ENCODE peak calls at places on chromosomes 16 and 17, in nine cellular contexts. X, G, K, R, H, Y, O, M and E are unnamed samples.

GRCh38 chr16:63496282-63496681 is 1460.0 kb upstream of the CDH8 start:
- DNase-seq in M (no peak), O (no peak), Y (no peak), X (no peak), R (no peak), G (no peak), H (no peak), K (no peak), E (no peak)

GRCh38 chr17:48439875-48440505 is 10.0 kb upstream of the SKAP1 start:
- DNase-seq in M (no peak), G (no peak), R (no peak), K (no peak), H (no peak), X (no peak), O (no peak), Y (no peak), E (no peak)

GRCh38 chr17:1830288-1830687 is 483 bp downstream of the RPA1 start:
- DNase-seq in Y (no peak), R (peak), G (no peak), H (no peak), M (no peak), K (peak), O (no peak), X (no peak), E (no peak)

GRCh38 chr17:3754458-3755334 is 31.0 kb downstream of the HASPIN start:
- DNase-seq in O (no peak), R (peak), G (no peak), X (no peak), K (peak), Y (no peak), H (no peak), M (peak), E (no peak)

GRCh38 chr17:45385331-45385997 is 47.2 kb downstream of the ARHGAP27 start:
- DNase-seq in M (peak), Y (peak), O (peak), X (peak), K (peak), G (peak), R (peak), H (peak), E (peak)

GRCh38 chr16:21194771-21195301 is 16.5 kb downstream of the ZP2 start:
- DNase-seq in Y (no peak), G (no peak), O (no peak), K (no peak), R (peak), M (no peak), H (no peak), X (no peak), E (no peak)

GRCh38 chr17:79729761-79730160 is 982 bp upstream of the ENPP7 start:
- DNase-seq in K (no peak), X (no peak), O (no peak), Y (no peak), R (no peak), G (no peak), H (no peak), M (no peak), E (no peak)

GRCh38 chr16:14564323-14564722 is 65.7 kb downstream of the PARN start:
- DNase-seq in O (no peak), R (no peak), M (no peak), H (no peak), X (no peak), G (no peak), Y (no peak), K (no peak), E (no peak)

GRCh38 chr17:66950325-66950724 is 14.2 kb upstream of the CACNG4 start:
- DNase-seq in M (no peak), G (no peak), Y (no peak), K (no peak), R (no peak), O (no peak), X (no peak), H (no peak), E (no peak)

GRCh38 chr17:73215414-73215813 is 22.6 kb downstream of the COG1 start:
- DNase-seq in X (no peak), O (no peak), R (no peak), K (no peak), Y (no peak), H (no peak), G (no peak), M (no peak), E (no peak)
- TF ChIP-seq CTCF in X (no peak), O (no peak), R (no peak), K (peak), Y (no peak), H (no peak), G (peak), M (no peak), E (no peak)

DNA sequence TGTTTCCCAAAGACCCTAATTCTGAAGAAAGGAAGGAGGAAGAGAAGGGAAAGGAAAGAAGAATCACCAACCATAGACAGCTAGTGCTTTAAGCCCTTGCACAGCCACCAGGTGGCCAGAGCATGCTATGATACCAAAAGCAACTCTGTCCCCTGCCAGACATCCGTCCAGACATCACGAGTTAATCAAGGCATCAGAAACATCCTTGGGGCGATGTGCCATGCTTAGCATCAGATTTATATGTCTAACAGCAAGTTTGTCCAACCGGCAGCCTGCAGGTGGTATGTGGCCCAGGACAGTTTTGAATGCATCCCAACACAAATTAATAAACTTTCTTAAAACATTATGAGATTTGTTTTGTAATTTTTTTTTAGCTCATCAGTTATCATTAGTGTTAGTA is 2.9 kb upstream of the CRYBA1 start:
- DNase-seq in O (no peak), K (peak), X (no peak), H (no peak), M (no peak), Y (no peak), G (no peak), R (peak), E (no peak)
- TF ChIP-seq CTCF in O (no peak), K (peak), X (no peak), H (no peak), M (peak), Y (no peak), G (peak), R (peak), E (peak)

DNA sequence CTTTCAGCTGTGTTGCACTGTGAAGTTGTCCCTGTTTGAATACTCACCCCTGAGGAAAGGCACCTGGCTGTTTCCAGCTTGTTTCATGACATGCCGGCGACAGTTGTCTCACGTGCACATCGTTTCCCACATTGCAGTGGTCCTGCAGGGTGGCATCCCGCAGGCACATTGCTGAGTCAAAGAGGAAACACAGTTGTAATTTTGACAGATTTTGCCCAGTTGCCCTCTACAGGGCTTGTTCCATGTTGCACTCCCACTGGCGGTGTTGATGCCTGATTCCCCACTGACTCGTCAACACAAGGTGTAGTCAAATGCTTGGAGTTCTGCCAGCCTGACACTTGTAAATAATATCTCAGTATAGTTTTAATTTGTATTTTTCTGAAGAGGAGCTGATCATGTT is 23.8 kb downstream of the EPN2 start:
- DNase-seq in H (no peak), X (no peak), G (no peak), Y (no peak), M (no peak), K (no peak), O (peak), R (no peak), E (no peak)
- TF ChIP-seq CTCF in H (no peak), X (no peak), G (peak), Y (no peak), M (no peak), K (no peak), O (no peak), R (no peak), E (no peak)

GRCh38 chr17:69723741-69724140 is 309.2 kb downstream of the MAP2K6 start:
- DNase-seq in R (peak), G (no peak), H (no peak), K (no peak), X (no peak), M (no peak), O (no peak), Y (no peak), E (no peak)
- TF ChIP-seq CTCF in R (peak), G (peak), H (no peak), K (no peak), X (no peak), M (no peak), O (no peak), Y (no peak), E (no peak)

GRCh38 chr17:37802712-37803416 is 58.0 kb upstream of the HNF1B start:
- DNase-seq in X (peak), M (no peak), Y (peak), O (no peak), G (peak), R (peak), K (no peak), H (no peak), E (peak)
- TF ChIP-seq CTCF in X (no peak), M (no peak), Y (no peak), O (no peak), G (no peak), R (no peak), K (no peak), H (no peak), E (no peak)

GRCh38 chr16:2174396-2175131 is 19.0 kb downstream of the TRAF7 start:
- DNase-seq in H (no peak), M (no peak), R (no peak), G (no peak), K (no peak), O (no peak), X (no peak), Y (no peak), E (no peak)
- TF ChIP-seq CTCF in H (no peak), M (no peak), R (no peak), G (no peak), K (no peak), O (no peak), X (no peak), Y (no peak), E (no peak)

GRCh38 chr17:82180776-82181528 is 31.7 kb downstream of the CCDC57 start:
- DNase-seq in K (no peak), G (no peak), Y (no peak), O (peak), R (no peak), X (no peak), M (no peak), H (no peak), E (no peak)
- TF ChIP-seq CTCF in K (no peak), G (no peak), Y (no peak), O (no peak), R (no peak), X (no peak), M (no peak), H (no peak), E (no peak)

GRCh38 chr17:8173056-8173870 is 2.9 kb downstream of the TMEM107 start:
- DNase-seq in G (peak), Y (peak), R (peak), K (peak), M (peak), H (peak), X (peak), O (peak), E (peak)
- TF ChIP-seq CTCF in G (no peak), Y (no peak), R (no peak), K (no peak), M (no peak), H (peak), X (peak), O (no peak), E (no peak)

DNA sequence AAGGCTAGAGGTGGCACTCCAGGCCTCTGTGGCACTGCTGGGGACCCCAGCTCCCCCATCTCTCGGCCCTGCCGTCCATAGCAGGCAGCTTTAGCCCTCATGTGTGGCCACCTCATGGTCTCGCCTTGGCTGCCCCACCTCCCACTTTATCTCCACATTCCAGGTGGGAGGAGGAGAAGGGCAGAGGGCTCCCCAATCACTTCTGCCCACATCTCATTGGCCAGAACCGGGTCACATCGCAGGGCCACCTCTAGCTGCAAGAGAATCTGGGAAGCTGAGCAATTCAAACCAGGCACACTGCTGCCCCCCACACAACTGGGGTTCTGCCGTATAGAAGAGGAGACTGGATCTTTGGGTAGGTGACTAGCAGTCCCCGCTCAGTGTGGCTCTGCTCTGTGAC is 1.6 kb downstream of the DRC7 start:
- DNase-seq in X (no peak), H (no peak), K (no peak), M (no peak), R (no peak), G (no peak), Y (no peak), O (peak), E (no peak)
- TF ChIP-seq CTCF in X (no peak), H (no peak), K (no peak), M (no peak), R (no peak), G (no peak), Y (no peak), O (no peak), E (no peak)

GRCh38 chr16:31298958-31299357 is 39.2 kb downstream of the ITGAM start:
- DNase-seq in R (no peak), M (no peak), O (no peak), H (no peak), G (no peak), Y (no peak), K (no peak), X (no peak), E (no peak)
- TF ChIP-seq CTCF in R (peak), M (peak), O (no peak), H (no peak), G (no peak), Y (no peak), K (no peak), X (no peak), E (no peak)